ENCODE peak calls at places on chromosomes 4 and X, in ten cellular contexts. N is iPS-NIHi11, V is foreskin fibroblast, U is putamen, Q is transverse colon, G is DND-41, O is NCI-H1417 treated with DMSO at 0.1 percent for 48 hours, I is dermis microvascular lymphatic vessel endothelial cell, R is HEK293T, D is immature natural killer cell. C is an unnamed sample.

GRCh38 chr4:26235500-26235899 is 85.3 kb upstream of the RBPJ start:
- DNase-seq in O (no peak), V (peak), R (no peak), G (no peak), I (no peak), U (no peak), D (no peak), N (no peak), Q (peak), C (no peak)

GRCh38 chrX:113644426-113644825 is 803.8 kb upstream of the AMOT start:
- DNase-seq in N (no peak), G (no peak), R (no peak), U (no peak), Q (no peak), O (no peak), V (peak), D (no peak), I (no peak), C (no peak)

GRCh38 chrX:70552174-70552704 is 107.6 kb downstream of the DLG3 start:
- DNase-seq in I (no peak), R (no peak), N (no peak), V (no peak), D (no peak), Q (no peak), U (no peak), O (no peak), G (no peak), C (no peak)

GRCh38 chr4:142404191-142404611 is 441.9 kb downstream of the INPP4B start:
- DNase-seq in I (peak), V (peak), U (no peak), Q (no peak), O (no peak), N (no peak), G (peak), R (no peak), D (no peak), C (peak)

GRCh38 chr4:185775792-185776555 is 36.0 kb downstream of the SORBS2 start:
- DNase-seq in G (no peak), Q (no peak), D (no peak), I (no peak), V (peak), R (no peak), O (no peak), U (no peak), N (no peak), C (peak)

GRCh38 chr4:109078724-109079123 is 223.7 kb downstream of the COL25A1 start:
- DNase-seq in D (no peak), I (no peak), V (peak), R (no peak), N (no peak), Q (no peak), O (no peak), G (no peak), U (no peak), C (no peak)

GRCh38 chr4:178778500-178778899 is 1336.3 kb upstream of the AGA start:
- DNase-seq in U (no peak), N (no peak), D (no peak), I (no peak), G (no peak), Q (no peak), O (no peak), R (no peak), V (no peak), C (no peak)

GRCh38 chr4:6499241-6499605 is 26.8 kb upstream of the PPP2R2C start:
- DNase-seq in D (no peak), U (no peak), O (no peak), I (no peak), R (no peak), N (no peak), G (no peak), V (no peak), Q (no peak), C (no peak)

GRCh38 chr4:152065545-152065944 is 304.7 kb upstream of the GATB start:
- DNase-seq in Q (no peak), O (no peak), I (no peak), R (no peak), V (no peak), N (no peak), U (no peak), D (no peak), G (no peak), C (no peak)

GRCh38 chrX:40307871-40308270 is 210.1 kb upstream of the BCOR start:
- DNase-seq in Q (no peak), G (no peak), N (no peak), V (no peak), O (no peak), U (no peak), I (no peak), D (no peak), R (no peak), C (no peak)

GRCh38 chrX:153669174-153669890 is 4.3 kb downstream of the PNCK start:
- DNase-seq in O (no peak), I (no peak), N (peak), Q (no peak), U (no peak), D (peak), V (peak), R (peak), G (peak), C (peak)

GRCh38 chr4:39521253-39521908 is 5.9 kb downstream of the UGDH start:
- DNase-seq in D (no peak), I (no peak), V (peak), Q (no peak), G (no peak), O (no peak), R (no peak), N (no peak), U (no peak), C (peak)

GRCh38 chr4:108555701-108556100 is 64.7 kb upstream of the RPL34 start:
- DNase-seq in O (no peak), D (no peak), V (no peak), U (no peak), R (no peak), Q (no peak), G (no peak), N (no peak), I (no peak), C (no peak)

GRCh38 chr4:126778348-126778747 is 854.4 kb upstream of the INTU start:
- DNase-seq in D (no peak), Q (no peak), G (no peak), U (no peak), N (no peak), I (peak), V (peak), R (no peak), O (no peak), C (peak)

C was measured in lung microvascular endothelial cell.